ENCODE peak calls at places on chromosomes 12 and 14, in seven cellular contexts. S is PC-3; Z is stimulated activated CD4-positive, alpha-beta T cell treated with anti-CD3 and anti-CD28 coated beads, Interleukin-4, amount 100 ng/mL, for 24 hours; D is iPS-NIHi11; W is neural progenitor cell; B is activated CD8-positive, alpha-beta memory T cell treated with anti-CD3 and anti-CD28 coated beads, Interleukin-2, amount 10 ng/mL, durations not matched to agents 7 days and 5 days; U is RCC 7860. L is an unnamed sample.

GRCh38 chr12:740921-741320 is 11.5 kb upstream of the WNK1 start:
- DNase-seq in S (no peak), Z (no peak), U (no peak), D (no peak), W (no peak), B (no peak), L (no peak)

GRCh38 chr12:108514973-108515814 is at the start of gene FICD:
- DNase-seq in B (peak), W (peak), Z (peak), D (peak), U (peak), S (peak), L (peak)

GRCh38 chr12:75390899-75391538 is at the start of gene GLIPR1L2:
- DNase-seq in U (peak), B (peak), W (peak), S (peak), D (peak), Z (peak), L (peak)

GRCh38 chr14:105257464-105257863 is 9.1 kb downstream of the BTBD6 start:
- DNase-seq in U (no peak), Z (no peak), B (no peak), W (no peak), D (no peak), S (no peak), L (no peak)

GRCh38 chr14:32171469-32171868 is 30.4 kb upstream of the RNU6-7 start:
- DNase-seq in Z (no peak), D (no peak), W (no peak), B (no peak), S (no peak), U (no peak), L (no peak)

GRCh38 chr12:25053021-25053271 is 104.0 kb upstream of the BCAT1 start:
- DNase-seq in U (no peak), W (no peak), D (no peak), B (no peak), S (no peak), Z (no peak), L (no peak)

GRCh38 chr14:64114166-64114565 is 180.0 kb downstream of the ESR2 start:
- DNase-seq in Z (no peak), D (peak), S (no peak), B (no peak), U (no peak), W (no peak), L (no peak)

GRCh38 chr12:7905071-7905470 is 30.9 kb downstream of the SLC2A3 start:
- DNase-seq in U (no peak), B (no peak), W (no peak), S (peak), D (no peak), Z (no peak), L (no peak)

GRCh38 chr14:65961004-65961403 is 525.2 kb upstream of the CCDC196 start:
- DNase-seq in W (peak), S (peak), D (peak), Z (peak), B (peak), U (no peak), L (peak)

GRCh38 chr14:49687942-49688700 is at the start of gene POLE2:
- DNase-seq in W (peak), Z (peak), D (peak), S (peak), B (peak), U (peak), L (peak)

GRCh38 chr14:95713596-95714371 is at the start of gene TCL1A:
- DNase-seq in W (no peak), U (no peak), D (no peak), S (no peak), Z (no peak), B (no peak), L (no peak)

GRCh38 chr14:85112762-85113161 is 417.2 kb upstream of the FLRT2 start:
- DNase-seq in B (no peak), D (no peak), W (no peak), Z (no peak), U (no peak), S (no peak), L (no peak)

GRCh38 chr12:15602051-15602672 is 187.0 kb downstream of the EPS8 start:
- DNase-seq in W (no peak), B (no peak), Z (no peak), S (no peak), D (no peak), U (peak), L (no peak)

GRCh38 chr14:39368261-39368959 is 63.8 kb downstream of the FBXO33 start:
- DNase-seq in W (peak), D (peak), B (peak), Z (peak), U (peak), S (peak), L (no peak)

GRCh38 chr12:95385246-95385645 is 88.7 kb upstream of the METAP2 start:
- DNase-seq in Z (no peak), B (no peak), D (peak), U (no peak), W (peak), S (no peak), L (peak)